ENCODE peak calls at places on chromosomes 4 and X, in ten cellular contexts. R is A549; B is GM23338; V is ovary; O is heart right ventricle; S is small intestine; L is hepatocyte; G is mesendoderm; P is GM12878; Z is naive thymus-derived CD4-positive, alpha-beta T cell. Y is an unnamed sample.

GRCh38 chr4:47531241-47531953 is 46.3 kb downstream of the ATP10D start:
- DNase-seq in B (peak), L (peak), P (peak), Z (peak), R (no peak), S (peak), V (no peak), G (peak), O (peak), Y (peak)

GRCh38 chrX:19566359-19567141 is 51.2 kb upstream of the MAP3K15 start:
- DNase-seq in S (no peak), Z (no peak), B (peak), P (peak), R (no peak), V (no peak), G (peak), O (no peak), L (no peak), Y (no peak)

GRCh38 chr4:47631161-47631560 is 146.1 kb downstream of the ATP10D start:
- DNase-seq in V (no peak), B (no peak), O (no peak), R (no peak), Z (no peak), G (no peak), P (no peak), L (no peak), S (no peak), Y (no peak)

GRCh38 chr4:92253986-92254671 is 49.6 kb upstream of the GRID2 start:
- DNase-seq in S (no peak), G (peak), V (no peak), Z (no peak), O (no peak), B (no peak), P (no peak), R (no peak), L (no peak), Y (no peak)

GRCh38 chrX:56802921-56803848 is 74.1 kb downstream of the NBDY start:
- DNase-seq in S (no peak), P (peak), G (peak), R (no peak), L (peak), B (peak), Z (peak), V (peak), O (peak), Y (no peak)

GRCh38 chr4:879730-880079 is 52.4 kb downstream of the GAK start:
- DNase-seq in B (no peak), S (peak), Z (peak), L (no peak), G (no peak), R (no peak), V (no peak), P (peak), O (no peak), Y (no peak)

GRCh38 chrX:129557844-129558243 is 17.8 kb downstream of the OCRL start:
- DNase-seq in P (no peak), S (no peak), L (no peak), B (no peak), R (no peak), G (no peak), Z (no peak), O (no peak), V (no peak), Y (no peak)

GRCh38 chrX:82141942-82142341 is 940.0 kb downstream of the SH3BGRL start:
- DNase-seq in V (no peak), G (no peak), B (no peak), R (no peak), P (no peak), S (peak), O (no peak), L (no peak), Z (no peak), Y (no peak)

GRCh38 chr4:95470622-95471021 is 78.2 kb downstream of the UNC5C start:
- DNase-seq in V (no peak), S (no peak), L (no peak), B (no peak), R (no peak), P (no peak), G (no peak), O (no peak), Z (no peak), Y (no peak)

GRCh38 chr4:25632135-25632534 is 23.5 kb upstream of the SLC34A2 start:
- DNase-seq in V (no peak), Z (no peak), R (no peak), G (no peak), O (no peak), L (no peak), S (peak), B (no peak), P (no peak), Y (no peak)

GRCh38 chr4:154086247-154086646 is 297.4 kb upstream of the SFRP2 start:
- DNase-seq in B (peak), V (no peak), O (no peak), S (no peak), R (no peak), Z (no peak), G (peak), P (no peak), L (no peak), Y (no peak)

GRCh38 chr4:100261346-100261745 is 71.1 kb upstream of the DDIT4L start:
- DNase-seq in Z (no peak), O (no peak), V (no peak), P (no peak), B (no peak), S (no peak), L (no peak), G (no peak), R (no peak), Y (no peak)

GRCh38 chr4:122731676-122732075 is 828 bp upstream of the BBS12 start:
- DNase-seq in V (no peak), P (no peak), Z (no peak), L (no peak), O (no peak), R (no peak), G (no peak), B (no peak), S (no peak), Y (no peak)

GRCh38 chr4:153486281-153487151 is 20.4 kb downstream of the TMEM131L start:
- DNase-seq in B (peak), G (peak), Z (peak), V (no peak), L (peak), S (no peak), O (peak), P (no peak), R (peak), Y (no peak)

GRCh38 chrX:22126311-22126710 is 94.2 kb downstream of the PHEX start:
- DNase-seq in L (no peak), O (no peak), V (no peak), G (no peak), R (no peak), P (no peak), B (no peak), S (no peak), Z (no peak), Y (no peak)

GRCh38 chr4:109497511-109497910 is 62.5 kb upstream of the MCUB start:
- DNase-seq in Z (no peak), R (no peak), S (no peak), P (no peak), G (no peak), O (no peak), B (no peak), L (no peak), V (no peak), Y (no peak)

GRCh38 chrX:34341258-34341657 is 209.1 kb upstream of the FAM47A start:
- DNase-seq in V (no peak), R (no peak), O (no peak), B (peak), S (no peak), P (no peak), Z (no peak), L (peak), G (peak), Y (no peak)

GRCh38 chr4:121358473-121358872 is 22.3 kb downstream of the QRFPR start:
- DNase-seq in L (peak), V (no peak), R (no peak), O (no peak), S (no peak), B (no peak), Z (no peak), P (no peak), G (no peak), Y (no peak)

GRCh38 chr4:40395166-40395900 is 60.2 kb downstream of the CHRNA9 start:
- DNase-seq in R (no peak), B (no peak), V (peak), Z (no peak), G (no peak), S (no peak), L (no peak), P (no peak), O (no peak), Y (no peak)

GRCh38 chr4:10584042-10584441 is 100.5 kb downstream of the CLNK start:
- DNase-seq in V (no peak), P (peak), B (no peak), O (peak), G (no peak), S (peak), L (peak), Z (no peak), R (no peak), Y (no peak)

GRCh38 chr4:77376788-77377460 is 219.9 kb downstream of the CCNG2 start:
- DNase-seq in L (no peak), Z (no peak), P (no peak), G (peak), V (no peak), R (no peak), B (peak), S (no peak), O (no peak), Y (no peak)

GRCh38 chrX:46168254-46168653 is 377.0 kb downstream of the ZNF674 start:
- DNase-seq in Z (no peak), L (no peak), P (no peak), V (no peak), S (no peak), R (no peak), B (no peak), G (no peak), O (no peak), Y (peak)

GRCh38 chr4:177008836-177009501 is 216.2 kb upstream of the VEGFC start:
- DNase-seq in V (no peak), R (no peak), O (no peak), S (no peak), P (no peak), L (no peak), Z (no peak), G (no peak), B (no peak), Y (no peak)
- H3K27ac ChIP-seq in V (no peak), R (no peak), O (no peak), S (no peak), P (no peak), L (no peak), Z (no peak), G (no peak), B (no peak), Y (no peak)

GRCh38 chrX:134513091-134513490 is 53.1 kb downstream of the HPRT1 start:
- DNase-seq in Z (no peak), B (no peak), P (no peak), V (no peak), O (no peak), L (no peak), G (no peak), R (no peak), S (no peak), Y (no peak)
- H3K27ac ChIP-seq in Z (no peak), B (no peak), P (no peak), V (no peak), O (no peak), L (no peak), G (no peak), R (peak), S (no peak), Y (no peak)

DNA sequence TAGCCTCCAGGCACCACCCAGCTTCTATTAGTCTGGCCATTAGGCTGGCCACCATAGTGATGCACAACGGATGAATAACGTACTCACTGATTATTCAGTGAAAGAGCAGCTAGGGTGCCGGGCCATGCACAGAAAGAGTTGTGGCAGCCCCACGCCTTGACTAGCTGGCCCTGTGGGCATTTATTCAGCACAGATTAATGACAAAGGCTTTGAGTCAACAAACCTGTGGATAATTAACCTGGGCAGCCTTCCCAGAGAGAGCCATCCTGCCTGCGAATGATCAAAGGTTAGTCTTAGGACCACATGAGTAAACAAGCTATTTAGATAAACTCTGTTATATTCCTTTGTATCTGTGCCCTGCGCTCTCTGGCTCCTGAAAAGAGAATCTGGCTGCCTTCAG is 37.2 kb downstream of the MAP9 start:
- DNase-seq in R (peak), Z (no peak), L (peak), S (peak), V (no peak), B (no peak), O (no peak), G (no peak), P (no peak), Y (no peak)
- H3K27ac ChIP-seq in R (peak), Z (no peak), L (no peak), S (no peak), V (no peak), B (no peak), O (no peak), G (no peak), P (no peak), Y (no peak)

GRCh38 chr4:53576676-53577372 is 14.5 kb downstream of the LNX1 start:
- DNase-seq in G (no peak), O (no peak), R (no peak), B (no peak), Z (no peak), P (no peak), L (peak), S (peak), V (no peak), Y (no peak)
- H3K27ac ChIP-seq in G (no peak), O (peak), R (no peak), B (no peak), Z (no peak), P (no peak), L (peak), S (no peak), V (no peak), Y (no peak)

GRCh38 chr4:73706811-73707210 is 33.6 kb upstream of the CXCL8 start:
- DNase-seq in L (no peak), B (no peak), R (no peak), S (no peak), O (no peak), G (no peak), V (no peak), P (no peak), Z (no peak), Y (no peak)
- H3K27ac ChIP-seq in L (no peak), B (no peak), R (peak), S (no peak), O (no peak), G (no peak), V (no peak), P (no peak), Z (no peak), Y (no peak)

GRCh38 chr4:143338313-143338712 is 1.6 kb downstream of the GAB1 start:
- DNase-seq in L (no peak), G (no peak), P (no peak), B (no peak), V (no peak), O (no peak), Z (no peak), R (no peak), S (no peak), Y (no peak)

GRCh38 chr4:143341186-143341755 is 4.6 kb downstream of the GAB1 start:
- DNase-seq in G (no peak), S (no peak), V (no peak), O (peak), B (no peak), R (no peak), P (no peak), Z (no peak), L (no peak), Y (no peak)

GRCh38 chr4:143337600-143338287 is 1.1 kb downstream of the GAB1 start:
- DNase-seq in P (no peak), O (peak), R (no peak), B (peak), G (peak), S (peak), L (peak), Z (no peak), V (peak), Y (peak)

GRCh38 chr4:143336828-143337599 is at the start of gene GAB1:
- DNase-seq in O (peak), R (peak), S (peak), G (peak), Z (peak), B (peak), P (no peak), V (peak), L (peak), Y (peak)

DNA sequence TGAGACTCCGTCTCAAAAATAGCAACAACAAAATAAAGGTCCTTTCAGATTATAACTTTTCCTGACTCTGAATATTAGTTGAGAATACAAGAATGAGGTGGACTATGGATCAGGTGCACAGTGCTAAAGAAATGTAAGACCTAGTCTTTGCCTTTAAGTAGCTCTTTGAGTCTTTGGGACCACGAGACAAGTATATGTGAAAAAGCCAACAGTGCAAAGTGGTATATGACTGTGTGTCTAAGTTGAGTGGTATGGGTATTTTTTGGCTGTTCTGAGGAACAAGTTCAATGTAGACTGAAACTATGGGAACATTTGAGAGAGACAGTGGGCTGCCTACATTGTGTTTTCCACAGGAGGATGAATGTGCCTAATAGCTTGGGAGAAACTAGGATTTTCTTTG is 2.8 kb downstream of the GAB1 start:
- DNase-seq in G (no peak), P (no peak), R (no peak), B (no peak), O (no peak), S (no peak), Z (no peak), V (no peak), L (no peak), Y (no peak)
- H3K27ac ChIP-seq in G (no peak), P (no peak), R (no peak), B (no peak), O (no peak), S (no peak), Z (no peak), V (no peak), L (no peak), Y (no peak)

DNA sequence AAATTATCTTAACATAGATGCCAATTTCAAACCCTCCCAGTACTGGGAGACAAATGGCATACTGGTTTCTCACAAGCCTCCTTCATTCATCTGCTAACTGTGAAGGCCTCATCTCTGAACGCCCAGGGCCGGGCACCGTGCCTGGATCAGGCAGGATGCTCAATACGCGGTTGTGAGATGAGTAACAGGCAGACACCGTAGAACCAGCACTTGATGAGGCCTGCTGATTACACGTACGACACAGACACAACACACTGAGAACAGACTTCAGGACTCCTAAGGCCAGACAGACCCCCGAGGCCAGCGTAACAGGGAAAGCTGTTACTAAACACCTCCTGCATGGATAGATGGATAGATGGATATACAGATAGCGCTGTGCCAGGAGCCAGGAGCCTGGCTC is 154.6 kb downstream of the AFAP1 start:
- DNase-seq in S (no peak), L (no peak), P (no peak), G (no peak), V (peak), O (no peak), Z (no peak), B (no peak), R (no peak), Y (no peak)
- H3K27ac ChIP-seq in S (no peak), L (no peak), P (no peak), G (no peak), V (no peak), O (no peak), Z (no peak), B (no peak), R (no peak), Y (no peak)

DNA sequence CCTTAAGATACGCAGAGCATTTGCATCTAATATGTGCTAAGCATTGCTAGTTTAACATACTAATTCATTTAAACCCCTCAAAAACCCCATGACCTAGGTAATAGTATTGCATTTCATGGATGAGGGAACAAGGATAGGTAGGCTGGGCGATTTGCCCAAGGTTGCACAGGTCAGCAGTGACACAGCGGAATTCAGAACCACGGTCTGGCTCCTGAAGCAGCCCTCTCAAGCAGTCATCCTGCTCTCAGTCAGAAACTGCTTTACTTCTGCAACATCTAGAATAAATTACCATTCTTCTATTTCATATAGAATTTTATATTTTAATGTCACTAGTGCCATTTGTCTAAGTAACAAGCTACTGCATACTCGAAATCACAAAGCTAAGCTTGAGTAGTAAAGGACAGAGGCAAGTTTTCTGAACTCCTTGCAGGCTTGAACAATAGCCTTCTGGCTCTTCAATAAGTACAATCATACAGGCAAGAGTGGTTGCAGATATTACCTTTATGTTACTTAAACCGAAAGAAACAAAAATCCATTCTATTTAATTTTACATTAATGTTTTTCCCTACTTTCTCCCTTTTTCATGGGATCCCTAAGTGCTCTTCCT is 555 bp upstream of the SPP1 start:
- DNase-seq in S (no peak), Z (no peak), O (no peak), B (peak), V (no peak), L (no peak), R (peak), P (no peak), G (peak), Y (no peak)
- H3K27ac ChIP-seq in S (no peak), Z (no peak), O (no peak), B (peak), V (no peak), L (no peak), R (peak), P (no peak), G (no peak), Y (no peak)

GRCh38 chrX:118698516-118699247 is 28.7 kb upstream of the IL13RA1 start:
- DNase-seq in Z (no peak), G (no peak), V (no peak), B (no peak), L (no peak), P (no peak), S (no peak), R (no peak), O (no peak), Y (no peak)
- H3K27ac ChIP-seq in Z (no peak), G (no peak), V (no peak), B (no peak), L (no peak), P (no peak), S (no peak), R (no peak), O (no peak), Y (no peak)

Y was measured in upper lobe of right lung.